ENCODE peak calls at places on chromosomes 6 and 20, in four cellular contexts. K, U, H and E are unnamed samples.

GRCh38 chr20:57013741-57014140 is 252.7 kb downstream of the BMP7 start:
- DNase-seq in K (no peak), U (no peak), H (no peak), E (no peak)

GRCh38 chr6:24273471-24273870 is 84.4 kb downstream of the DCDC2 start:
- DNase-seq in H (no peak), U (no peak), K (peak; percentile 17), E (no peak)

GRCh38 chr6:147322299-147323162 is 118.3 kb downstream of the STXBP5 start:
- DNase-seq in U (no peak), H (no peak), K (peak; percentile 73), E (no peak)

GRCh38 chr20:64101731-64102621 is 5.4 kb downstream of the NPBWR2 start:
- DNase-seq in U (no peak), K (no peak), H (no peak), E (no peak)

GRCh38 chr6:111604259-111605099 is 1.2 kb downstream of the TRAF3IP2 start:
- DNase-seq in K (peak; percentile 80), U (peak; percentile 94), H (peak; percentile 85), E (peak; percentile 84)

GRCh38 chr20:62557425-62557824 is 81.6 kb upstream of the GATA5 start:
- DNase-seq in U (no peak), H (no peak), K (no peak), E (no peak)

GRCh38 chr6:143223895-143224294 is 163.2 kb downstream of the AIG1 start:
- DNase-seq in H (peak; percentile 16), U (no peak), K (no peak), E (no peak)

GRCh38 chr6:15907914-15908518 is 220.9 kb upstream of the MYLIP start:
- DNase-seq in H (no peak), K (no peak), U (no peak), E (no peak)

GRCh38 chr20:582204-582603 is 27.9 kb downstream of the TCF15 start:
- DNase-seq in H (no peak), K (no peak), U (no peak), E (no peak)

GRCh38 chr6:109429496-109429895 is 10.9 kb downstream of the PPIL6 start:
- DNase-seq in H (no peak), U (no peak), K (no peak), E (no peak)

GRCh38 chr6:16244446-16244845 is 6.1 kb downstream of the GMPR start:
- DNase-seq in U (no peak), H (no peak), K (no peak), E (no peak)

GRCh38 chr6:116969211-116969863 is 92.3 kb downstream of the RFX6 start:
- DNase-seq in K (peak; percentile 50), U (no peak), H (no peak), E (no peak)

GRCh38 chr6:46894429-46894828 is 27.3 kb downstream of the ADGRF5 start:
- DNase-seq in U (no peak), H (no peak), K (no peak), E (no peak)

GRCh38 chr20:34281177-34281576 is 22.0 kb downstream of the AHCY start:
- DNase-seq in U (no peak), K (no peak), H (no peak), E (no peak)
- TF ChIP-seq POLR2A in U (no peak), K (no peak), H (no peak), E (no peak)

GRCh38 chr20:49978685-49979029 is 4.1 kb upstream of the SNAI1 start:
- DNase-seq in H (no peak), U (no peak), K (no peak), E (no peak)
- H3K4me3 ChIP-seq in H (no peak overlapping the region), U (no peak overlapping the region), K (no peak overlapping the region), E (no peak overlapping the region)

DNA sequence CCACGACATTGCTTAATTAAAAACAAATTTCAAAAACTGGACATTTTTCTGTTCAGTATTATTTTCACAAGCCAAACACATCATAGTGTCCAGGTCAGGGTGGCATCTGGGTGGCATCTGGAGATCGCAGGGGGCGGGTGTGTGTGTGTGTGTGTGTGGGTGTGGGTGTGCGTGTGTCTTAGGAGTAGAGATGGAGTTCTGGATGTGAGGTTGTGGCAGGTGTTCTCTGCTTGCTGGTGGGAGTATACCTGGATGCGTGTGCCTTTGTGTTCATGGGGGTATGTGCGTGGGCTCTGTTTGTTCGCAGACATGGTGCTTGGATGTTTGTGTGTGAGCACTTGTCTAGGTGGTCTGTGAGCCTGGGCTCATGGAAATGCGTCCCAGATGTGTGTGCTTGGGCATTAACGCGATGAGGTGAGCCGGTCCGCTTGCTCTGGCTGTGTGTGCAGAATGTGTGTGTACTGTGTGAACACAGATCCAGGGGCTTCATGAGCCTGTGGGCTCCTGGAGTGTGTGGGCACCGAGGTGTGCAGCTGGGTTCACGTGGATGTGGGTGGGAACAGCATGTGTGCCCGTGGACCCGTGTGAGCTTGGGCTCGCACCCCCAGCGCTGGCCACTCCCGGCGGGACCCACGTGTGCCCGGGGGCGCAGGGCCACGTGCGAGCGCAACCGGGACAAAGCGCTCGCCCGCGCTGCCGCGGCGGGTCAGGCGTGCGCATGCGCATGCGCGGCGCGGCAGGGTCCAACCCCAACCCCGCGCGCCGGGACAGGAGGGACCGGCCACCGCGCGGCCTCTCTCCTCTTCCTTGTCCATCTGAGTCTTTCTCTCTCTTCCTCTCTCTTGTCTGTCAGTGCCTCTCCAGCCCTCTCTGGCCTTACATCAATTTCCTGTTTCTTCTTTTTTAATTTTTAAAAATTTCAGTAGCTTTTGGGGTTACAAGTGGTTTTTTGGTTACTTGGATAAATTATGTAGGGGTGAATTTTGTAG is 60.4 kb downstream of the SRC start:
- DNase-seq in H (no peak), U (no peak), K (peak; percentile 28), E (peak; percentile 84)
- TF ChIP-seq POLR2A in H (no peak), U (no peak), K (no peak), E (no peak)

GRCh38 chr6:31307669-31308049 is 35.8 kb upstream of the HLA-C start:
- DNase-seq in U (no peak), K (no peak), H (no peak), E (no peak)
- H3K4me3 ChIP-seq in U (peak overlapping the region; percentile 42), K (no peak overlapping the region), H (no peak overlapping the region), E (no peak overlapping the region)

GRCh38 chr20:44138859-44139258 is 48.1 kb downstream of the JPH2 start:
- DNase-seq in K (no peak), U (peak; percentile 64), H (no peak), E (no peak)

GRCh38 chr20:44142416-44142815 is 44.6 kb downstream of the JPH2 start:
- DNase-seq in U (peak; percentile 62), K (peak; percentile 50), H (peak; percentile 68), E (no peak)

GRCh38 chr20:44145131-44145770 is 41.7 kb downstream of the JPH2 start:
- DNase-seq in H (no peak), U (peak; percentile 65), K (no peak), E (no peak)

GRCh38 chr20:44141873-44142272 is 45.1 kb downstream of the JPH2 start:
- DNase-seq in H (no peak), U (peak; percentile 54), K (no peak), E (no peak)

DNA sequence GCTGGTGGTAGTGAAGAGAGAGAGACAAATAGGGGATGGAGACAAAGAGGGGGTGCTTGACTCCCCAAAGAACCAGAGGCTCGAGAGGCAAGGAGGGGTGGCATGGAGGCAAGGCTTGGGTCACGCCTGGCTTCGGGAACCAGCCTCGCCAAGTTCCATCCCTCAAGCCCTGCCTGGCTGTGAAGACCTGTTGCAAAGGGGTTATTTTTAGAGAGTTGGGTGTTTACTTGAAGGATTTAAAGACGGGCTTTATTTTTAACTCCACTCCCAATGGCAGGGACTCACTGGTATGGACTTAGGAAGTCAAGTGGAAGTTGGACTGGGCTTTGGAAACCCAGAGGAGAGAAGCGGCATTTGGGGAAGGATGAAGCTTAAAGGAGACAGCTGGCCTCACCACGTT is 43.1 kb downstream of the JPH2 start:
- DNase-seq in K (no peak), U (peak; percentile 83), H (peak; percentile 32), E (no peak)
- TF ChIP-seq POLR2A in K (no peak), U (no peak), H (peak; percentile 11), E (no peak)

GRCh38 chr20:23877524-23877923 is 2.0 kb downstream of the CST5 start:
- DNase-seq in H (no peak), U (no peak), K (no peak), E (no peak)

GRCh38 chr20:23873370-23874015 is 6.1 kb downstream of the CST5 start:
- DNase-seq in U (no peak), K (no peak), H (no peak), E (peak; percentile 63)

GRCh38 chr20:23874747-23875146 is 4.8 kb downstream of the CST5 start:
- DNase-seq in K (no peak), U (no peak), H (no peak), E (peak; percentile 57)

GRCh38 chr20:23878787-23879186 is 761 bp downstream of the CST5 start:
- DNase-seq in K (no peak), U (no peak), H (no peak), E (no peak)

DNA sequence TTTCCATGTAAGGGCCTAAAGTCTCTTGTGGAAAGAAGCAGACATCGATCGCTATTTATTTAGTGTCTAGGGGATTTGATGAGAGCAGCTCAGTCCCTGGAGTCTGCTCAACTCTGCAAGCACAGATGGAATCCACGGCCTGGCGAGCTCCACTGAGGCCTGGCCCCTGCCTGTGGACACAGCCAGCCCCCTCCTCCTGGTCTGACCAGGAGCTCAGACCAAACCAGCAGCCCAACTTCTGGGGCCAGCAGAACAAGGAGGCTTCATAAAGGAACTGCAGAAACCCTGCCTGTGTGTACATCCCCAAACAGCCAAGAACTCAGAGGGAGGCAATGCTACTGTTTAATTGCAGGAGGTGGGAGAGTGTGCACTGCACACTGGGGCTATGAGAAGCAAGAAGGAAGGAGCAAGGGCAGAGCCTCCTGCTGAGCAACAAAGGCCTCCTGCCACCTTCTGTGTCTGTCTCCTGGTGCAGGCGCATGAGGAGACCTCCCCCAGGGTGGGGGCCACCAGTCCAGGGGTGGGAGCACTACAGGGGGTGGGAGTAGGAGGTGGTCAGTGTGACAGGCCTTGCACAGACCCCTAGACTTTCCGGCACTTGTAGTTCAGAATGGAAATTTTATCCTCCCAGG is 3.8 kb downstream of the CST5 start:
- DNase-seq in H (no peak), U (no peak), K (no peak), E (no peak)
- H3K4me3 ChIP-seq in H (no peak overlapping the region), U (no peak overlapping the region), K (no peak overlapping the region), E (no peak overlapping the region)

DNA sequence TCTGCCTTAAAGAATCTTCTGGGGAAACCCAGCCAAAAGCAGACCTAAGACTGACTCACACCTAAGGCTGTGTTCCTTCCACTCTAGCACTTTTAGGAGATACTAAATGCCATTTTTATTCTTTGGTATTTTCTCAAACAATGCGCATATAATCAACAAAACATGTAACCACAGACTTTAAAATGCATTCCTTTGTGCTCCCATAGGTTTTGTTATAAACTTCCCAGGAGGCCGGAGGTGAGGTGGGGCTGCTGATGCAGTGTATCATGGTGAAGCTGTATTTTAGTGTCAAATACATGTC is 155.2 kb downstream of the BTBD3 start:
- DNase-seq in K (peak; percentile 22), U (no peak), H (no peak), E (no peak)
- TF ChIP-seq POLR2A in K (no peak), U (no peak), H (no peak), E (no peak)

DNA sequence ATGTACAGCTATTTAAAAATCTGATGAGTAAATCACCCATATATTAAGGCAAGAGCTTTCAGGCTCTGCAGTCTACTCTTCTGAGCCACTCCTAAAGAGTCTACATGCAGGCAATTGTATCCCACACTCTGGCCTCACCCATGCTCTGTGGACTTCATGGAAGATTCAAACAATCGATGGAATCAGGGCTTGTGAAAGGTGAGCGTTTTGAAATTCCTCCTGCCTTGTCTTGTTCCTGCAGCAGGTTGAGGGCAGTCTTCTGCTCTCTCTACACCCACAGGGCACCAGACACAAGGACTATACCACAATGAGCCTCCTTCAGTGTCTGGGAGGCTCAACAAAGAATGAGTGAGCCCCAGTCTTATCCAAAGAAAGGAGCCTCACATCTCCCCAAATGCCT is 51.1 kb downstream of the TBC1D7 start:
- DNase-seq in H (no peak), U (no peak), K (no peak), E (no peak)
- H3K4me3 ChIP-seq in H (no peak overlapping the region), U (no peak overlapping the region), K (no peak overlapping the region), E (no peak overlapping the region)

GRCh38 chr20:3470627-3471396 is at the start of gene ATRN:
- DNase-seq in H (peak; percentile 88), K (peak; percentile 89), U (peak; percentile 92), E (peak; percentile 97)
- TF ChIP-seq POLR2A in H (peak; percentile 84), K (peak; percentile 89), U (peak; percentile 36), E (no peak)